ENCODE peak calls at places on chromosomes 3 and 15, in five cellular contexts. M is left lung, F is iPS-NIHi11, N is Panc1, Y is SW480. C is an unnamed sample.

GRCh38 chr3:135896613-135897012 is 68.9 kb upstream of the PPP2R3A start:
- DNase-seq in Y (peak; percentile 73), F (no peak), N (no peak), M (no peak), C (no peak)

GRCh38 chr15:86558678-86559077 is 479.0 kb downstream of the AGBL1 start:
- DNase-seq in N (no peak), F (no peak), Y (no peak), M (no peak), C (no peak)

GRCh38 chr15:64048766-64049165 is 2.5 kb upstream of the DAPK2 start:
- DNase-seq in N (no peak), F (no peak), M (no peak), Y (no peak), C (no peak)

GRCh38 chr3:325495-325894 is 128.9 kb downstream of the CHL1 start:
- DNase-seq in N (no peak), F (no peak), M (no peak), Y (no peak), C (no peak)

GRCh38 chr15:31552482-31553099 is 226.0 kb downstream of the KLF13 start:
- DNase-seq in Y (no peak), N (no peak), M (no peak), F (no peak), C (no peak)

GRCh38 chr3:134002326-134002725 is 27.4 kb downstream of the SLCO2A1 start:
- DNase-seq in M (no peak), N (no peak), F (no peak), Y (no peak), C (no peak)

GRCh38 chr15:71082803-71083202 is 32.5 kb upstream of the THSD4 start:
- DNase-seq in N (no peak), Y (no peak), M (no peak), F (no peak), C (no peak)

GRCh38 chr15:98648654-98649537 is 557 bp downstream of the IGF1R start:
- DNase-seq in F (peak; percentile 52), M (peak; percentile 64), Y (peak; percentile 62), N (no peak), C (no peak)

GRCh38 chr15:89362203-89363101 is 27.8 kb upstream of the POLG start:
- DNase-seq in M (no peak), N (no peak), Y (no peak), F (no peak), C (peak; percentile 31)

GRCh38 chr15:99961011-99961441 is 227.8 kb upstream of the LYSMD4 start:
- DNase-seq in Y (no peak), M (peak; percentile 5), F (peak; percentile 58), N (no peak), C (no peak)

GRCh38 chr3:72383896-72384295 is 464.3 kb downstream of the SHQ1 start:
- DNase-seq in F (no peak), Y (no peak), N (no peak), M (no peak), C (no peak)

GRCh38 chr3:196399485-196399945 is 32.7 kb downstream of the UBXN7 start:
- DNase-seq in Y (peak; percentile 78), M (no peak), F (no peak), N (no peak), C (no peak)

GRCh38 chr3:113698891-113699465 is 2.5 kb upstream of the USF3 start:
- DNase-seq in Y (no peak), N (no peak), F (peak; percentile 45), M (peak; percentile 52), C (peak; percentile 36)

C was measured in DMS79 treated with DMSO at 0.1 percent for 48 hours.